ENCODE peak calls at places on chromosomes 3 and 15, in eight cellular contexts. E is NCI-H748 treated with DMSO at 0.1 percent for 48 hours; N is GM04504; H is activated naive CD8-positive, alpha-beta T cell treated with anti-CD3 and anti-CD28 coated beads for 36 hours; V is NB4; R is activated CD4-positive, alpha-beta T cell treated with anti-CD3 and anti-CD28 coated beads for 24 hours; X is GM06990; F is brain microvascular endothelial cell. M is an unnamed sample.

GRCh38 chr15:34753236-34753894 is 1.4 kb downstream of the GJD2 start:
- DNase-seq in E (no peak), N (peak; percentile 40), H (no peak), V (peak; percentile 12), R (no peak), X (no peak), F (peak; percentile 50), M (no peak)

GRCh38 chr3:169813757-169814517 is 1.2 kb upstream of the LRRC34 start:
- DNase-seq in E (peak; percentile 33), N (no peak), H (peak; percentile 82), V (peak; percentile 78), R (peak; percentile 58), X (peak; percentile 85), F (no peak), M (peak; percentile 80)

GRCh38 chr3:11059090-11059798 is 66.7 kb downstream of the SLC6A1 start:
- DNase-seq in E (peak; percentile 27), N (peak; percentile 38), H (peak; percentile 36), V (peak; percentile 92), R (peak; percentile 3), X (peak; percentile 12), F (peak; percentile 73), M (peak; percentile 35)

GRCh38 chr3:196600359-196600758 is 31.9 kb downstream of the FBXO45 start:
- DNase-seq in E (no peak), N (no peak), H (no peak), V (no peak), R (no peak), X (no peak), F (no peak), M (no peak)

GRCh38 chr15:98923579-98923978 is 84.0 kb downstream of the PGPEP1L start:
- DNase-seq in E (no peak), N (no peak), H (no peak), V (no peak), R (no peak), X (no peak), F (no peak), M (no peak)

GRCh38 chr15:40044717-40045571 is 6.0 kb upstream of the SRP14 start:
- DNase-seq in E (peak; percentile 62), N (no peak), H (peak; percentile 88), V (peak; percentile 88), R (peak; percentile 77), X (peak; percentile 83), F (peak; percentile 82), M (peak; percentile 77)

GRCh38 chr3:33364531-33365128 is 75.6 kb downstream of the UBP1 start:
- DNase-seq in E (no peak), N (no peak), H (no peak), V (no peak), R (no peak), X (no peak), F (peak; percentile 54), M (no peak)

GRCh38 chr3:185327052-185327451 is 35.9 kb upstream of the MAP3K13 start:
- DNase-seq in E (no peak), N (no peak), H (no peak), V (no peak), R (no peak), X (no peak), F (no peak), M (no peak)

GRCh38 chr15:86743283-86743903 is 663.7 kb downstream of the AGBL1 start:
- DNase-seq in E (peak; percentile 43), N (no peak), H (peak; percentile 42), V (peak; percentile 57), R (peak; percentile 49), X (no peak), F (no peak), M (peak; percentile 35)

GRCh38 chr3:18593231-18593630 is 168.1 kb upstream of the SATB1 start:
- DNase-seq in E (no peak), N (no peak), H (no peak), V (peak; percentile 51), R (no peak), X (no peak), F (no peak), M (no peak)

GRCh38 chr3:156787015-156787414 is 39.1 kb upstream of the LEKR1 start:
- DNase-seq in E (no peak), N (no peak), H (no peak), V (peak; percentile 34), R (no peak), X (no peak), F (no peak), M (no peak)

GRCh38 chr3:150349314-150350097 is 58.6 kb upstream of the TSC22D2 start:
- DNase-seq in E (no peak), N (no peak), H (no peak), V (no peak), R (no peak), X (no peak), F (no peak), M (no peak)

GRCh38 chr3:46851364-46852328 is 11.6 kb downstream of the MYL3 start:
- DNase-seq in E (no peak), N (no peak), H (no peak), V (no peak), R (no peak), X (no peak), F (no peak), M (no peak)

GRCh38 chr15:45174577-45174976 is 13.2 kb downstream of the SHF start:
- DNase-seq in E (no peak), N (no peak), H (no peak), V (no peak), R (no peak), X (no peak), F (no peak), M (no peak)

GRCh38 chr3:126355777-126356372 is 1.3 kb downstream of the KLF15 start:
- DNase-seq in E (peak; percentile 5), N (peak; percentile 29), H (no peak), V (no peak), R (no peak), X (no peak), F (peak; percentile 51), M (no peak)